ENCODE peak calls at places on chromosomes 6 and 20, in ten cellular contexts. R, J, U, H, S, O, L, N, Q and Z are unnamed samples.

GRCh38 chr20:32155017-32155965 is 45.8 kb downstream of the TM9SF4 start:
- DNase-seq in Q (peak; percentile 21), J (peak; percentile 94), S (peak; percentile 42), H (no peak), U (no peak), L (peak; percentile 88), N (peak; percentile 82), R (peak; percentile 82), O (peak; percentile 45), Z (peak; percentile 96)

GRCh38 chr20:62977613-62978558 is 25.4 kb downstream of the SLC17A9 start:
- DNase-seq in H (peak; percentile 88), L (peak; percentile 72), O (peak; percentile 88), J (peak; percentile 18), Q (no peak), N (no peak), R (no peak), U (peak; percentile 42), S (no peak), Z (no peak)

GRCh38 chr20:10603971-10604864 is 69.6 kb downstream of the JAG1 start:
- DNase-seq in N (peak; percentile 92), J (peak; percentile 66), Q (no peak), L (peak; percentile 89), S (peak; percentile 77), R (no peak), O (no peak), H (no peak), U (peak; percentile 34), Z (peak; percentile 92)

GRCh38 chr20:8133816-8134451 is 1.9 kb downstream of the PLCB1 start:
- DNase-seq in U (no peak), Q (no peak), N (no peak), J (no peak), L (no peak), R (no peak), H (no peak), S (no peak), O (no peak), Z (no peak)

GRCh38 chr6:128057541-128058335 is 156.9 kb upstream of the THEMIS start:
- DNase-seq in R (no peak), N (peak; percentile 19), Q (no peak), J (no peak), H (no peak), O (no peak), U (no peak), S (peak; percentile 69), L (no peak), Z (peak; percentile 52)

GRCh38 chr6:56749632-56750151 is 107.0 kb upstream of the DST start:
- DNase-seq in N (peak; percentile 69), H (no peak), U (peak; percentile 66), R (no peak), Q (no peak), O (no peak), L (peak; percentile 76), S (peak; percentile 91), J (peak; percentile 23), Z (peak; percentile 85)

GRCh38 chr6:111605100-111605748 is 454 bp downstream of the TRAF3IP2 start:
- DNase-seq in O (peak; percentile 59), R (no peak), L (peak; percentile 29), U (peak; percentile 47), S (peak; percentile 84), N (peak; percentile 72), J (peak; percentile 82), H (no peak), Q (peak; percentile 76), Z (peak; percentile 85)

GRCh38 chr6:107736713-107737396 is 87.3 kb downstream of the SCML4 start:
- DNase-seq in H (peak; percentile 78), O (no peak), L (no peak), Q (no peak), S (no peak), U (no peak), R (no peak), N (no peak), J (no peak), Z (no peak)

GRCh38 chr20:44961868-44962267 is 1.7 kb upstream of the TOMM34 start:
- DNase-seq in Q (no peak), S (peak; percentile 91), U (no peak), N (peak; percentile 55), H (no peak), R (no peak), O (no peak), L (peak; percentile 34), J (no peak), Z (peak; percentile 80)